ENCODE peak calls at places on chromosomes 12 and 14, in six cellular contexts. One of them, this sample, is unnamed.

GRCh38 chr12:93702707-93703305 is 25.6 kb downstream of the CRADD start:
- DNase-seq in substantia nigra: no peak
- DNase-seq in activated T-cell treated with anti-CD3 and anti-CD28 coated beads for 1 hour: no peak
- DNase-seq in coronary artery: no peak
- DNase-seq in NCI-H2081: no peak
- DNase-seq in GM12864: no peak
- DNase-seq in this sample: no peak

GRCh38 chr14:37637341-37637740 is 41.9 kb downstream of the TTC6 start:
- DNase-seq in substantia nigra: no peak
- DNase-seq in activated T-cell treated with anti-CD3 and anti-CD28 coated beads for 1 hour: no peak
- DNase-seq in coronary artery: no peak
- DNase-seq in NCI-H2081: no peak
- DNase-seq in GM12864: no peak
- DNase-seq in this sample: no peak

GRCh38 chr12:121504505-121504904 is 76.3 kb downstream of the KDM2B start:
- DNase-seq in substantia nigra: no peak
- DNase-seq in activated T-cell treated with anti-CD3 and anti-CD28 coated beads for 1 hour: no peak
- DNase-seq in coronary artery: no peak
- DNase-seq in NCI-H2081: no peak
- DNase-seq in GM12864: no peak
- DNase-seq in this sample: no peak

GRCh38 chr12:53046655-53047220 is 3.1 kb upstream of the TNS2 start:
- DNase-seq in substantia nigra: peak; percentile 85
- DNase-seq in activated T-cell treated with anti-CD3 and anti-CD28 coated beads for 1 hour: peak; percentile 36
- DNase-seq in coronary artery: peak; percentile 98
- DNase-seq in NCI-H2081: peak; percentile 56
- DNase-seq in GM12864: no peak
- DNase-seq in this sample: peak; percentile 16

GRCh38 chr12:125004621-125005020 is 11.2 kb downstream of the BRI3BP start:
- DNase-seq in substantia nigra: no peak
- DNase-seq in activated T-cell treated with anti-CD3 and anti-CD28 coated beads for 1 hour: no peak
- DNase-seq in coronary artery: no peak
- DNase-seq in NCI-H2081: no peak
- DNase-seq in GM12864: no peak
- DNase-seq in this sample: no peak

GRCh38 chr14:102155150-102155549 is 15.5 kb downstream of the WDR20 start:
- DNase-seq in substantia nigra: no peak
- DNase-seq in activated T-cell treated with anti-CD3 and anti-CD28 coated beads for 1 hour: no peak
- DNase-seq in coronary artery: no peak
- DNase-seq in NCI-H2081: no peak
- DNase-seq in GM12864: no peak
- DNase-seq in this sample: no peak

GRCh38 chr12:48004039-48004940 is at the start of gene COL2A1:
- DNase-seq in substantia nigra: no peak
- DNase-seq in activated T-cell treated with anti-CD3 and anti-CD28 coated beads for 1 hour: peak; percentile 11
- DNase-seq in coronary artery: no peak
- DNase-seq in NCI-H2081: peak; percentile 26
- DNase-seq in GM12864: no peak
- DNase-seq in this sample: no peak

GRCh38 chr14:68951051-68951797 is 27.9 kb downstream of the ACTN1 start:
- DNase-seq in substantia nigra: no peak
- DNase-seq in activated T-cell treated with anti-CD3 and anti-CD28 coated beads for 1 hour: no peak
- DNase-seq in coronary artery: peak; percentile 96
- DNase-seq in NCI-H2081: no peak
- DNase-seq in GM12864: no peak
- DNase-seq in this sample: no peak

GRCh38 chr12:49451468-49452259 is 84.4 kb downstream of the SPATS2 start:
- DNase-seq in substantia nigra: no peak
- DNase-seq in activated T-cell treated with anti-CD3 and anti-CD28 coated beads for 1 hour: no peak
- DNase-seq in coronary artery: no peak
- DNase-seq in NCI-H2081: no peak
- DNase-seq in GM12864: peak; percentile 40
- DNase-seq in this sample: no peak

GRCh38 chr12:68310370-68310769 is 21.8 kb downstream of the MDM1 start:
- DNase-seq in substantia nigra: no peak
- DNase-seq in activated T-cell treated with anti-CD3 and anti-CD28 coated beads for 1 hour: no peak
- DNase-seq in coronary artery: no peak
- DNase-seq in NCI-H2081: no peak
- DNase-seq in GM12864: no peak
- DNase-seq in this sample: no peak

GRCh38 chr12:27975222-27976136 is 2.9 kb upstream of the PTHLH start:
- DNase-seq in substantia nigra: no peak
- DNase-seq in activated T-cell treated with anti-CD3 and anti-CD28 coated beads for 1 hour: no peak
- DNase-seq in coronary artery: no peak
- DNase-seq in NCI-H2081: no peak
- DNase-seq in GM12864: no peak
- DNase-seq in this sample: no peak

GRCh38 chr14:75578099-75578785 is at the start of gene FLVCR2:
- DNase-seq in substantia nigra: peak; percentile 78
- DNase-seq in activated T-cell treated with anti-CD3 and anti-CD28 coated beads for 1 hour: peak; percentile 58
- DNase-seq in coronary artery: peak; percentile 88
- DNase-seq in NCI-H2081: no peak
- DNase-seq in GM12864: no peak
- DNase-seq in this sample: peak; percentile 37

GRCh38 chr12:109192358-109192757 is 76.0 kb downstream of the ACACB start:
- DNase-seq in substantia nigra: no peak
- DNase-seq in activated T-cell treated with anti-CD3 and anti-CD28 coated beads for 1 hour: no peak
- DNase-seq in coronary artery: no peak
- DNase-seq in NCI-H2081: no peak
- DNase-seq in GM12864: no peak
- DNase-seq in this sample: no peak

GRCh38 chr14:20615996-20616395 is 24.8 kb upstream of the RNASE12 start:
- DNase-seq in substantia nigra: no peak
- DNase-seq in activated T-cell treated with anti-CD3 and anti-CD28 coated beads for 1 hour: no peak
- DNase-seq in coronary artery: no peak
- DNase-seq in NCI-H2081: no peak
- DNase-seq in GM12864: no peak
- DNase-seq in this sample: no peak

GRCh38 chr12:64895541-64895940 is 71.1 kb downstream of the TBC1D30 start:
- DNase-seq in substantia nigra: no peak
- DNase-seq in activated T-cell treated with anti-CD3 and anti-CD28 coated beads for 1 hour: no peak
- DNase-seq in coronary artery: no peak
- DNase-seq in NCI-H2081: no peak
- DNase-seq in GM12864: no peak
- DNase-seq in this sample: no peak